ENCODE peak calls at places on chromosomes 3 and 15, in six cellular contexts. One of them, this sample, is unnamed.

GRCh38 chr3:57079221-57079831 is 18.9 kb downstream of the SPATA12 start:
- DNase-seq in CD4-positive, alpha-beta memory T cell: no peak
- DNase-seq in GM12878: no peak
- DNase-seq in heart left ventricle: peak
- DNase-seq in left ventricle myocardium inferior: peak
- DNase-seq in colonic mucosa: peak
- DNase-seq in this sample: no peak

GRCh38 chr3:15470261-15470660 is 42.9 kb downstream of the EAF1 start:
- DNase-seq in left ventricle myocardium inferior: no peak
- DNase-seq in heart left ventricle: no peak
- DNase-seq in CD4-positive, alpha-beta memory T cell: no peak
- DNase-seq in GM12878: no peak
- DNase-seq in colonic mucosa: no peak
- DNase-seq in this sample: no peak

GRCh38 chr3:160531311-160531710 is 34.1 kb downstream of the KPNA4 start:
- DNase-seq in heart left ventricle: no peak
- DNase-seq in CD4-positive, alpha-beta memory T cell: no peak
- DNase-seq in GM12878: no peak
- DNase-seq in left ventricle myocardium inferior: no peak
- DNase-seq in colonic mucosa: no peak
- DNase-seq in this sample: no peak

GRCh38 chr15:72813345-72814004 is 29.9 kb upstream of the ADPGK start:
- DNase-seq in heart left ventricle: no peak
- DNase-seq in GM12878: no peak
- DNase-seq in left ventricle myocardium inferior: no peak
- DNase-seq in CD4-positive, alpha-beta memory T cell: no peak
- DNase-seq in colonic mucosa: no peak
- DNase-seq in this sample: no peak

GRCh38 chr3:114634635-114635034 is 340.8 kb downstream of the TIGIT start:
- DNase-seq in CD4-positive, alpha-beta memory T cell: no peak
- DNase-seq in heart left ventricle: no peak
- DNase-seq in left ventricle myocardium inferior: no peak
- DNase-seq in GM12878: no peak
- DNase-seq in colonic mucosa: no peak
- DNase-seq in this sample: no peak

GRCh38 chr15:56815247-56815646 is 81.9 kb upstream of the ZNF280D start:
- DNase-seq in colonic mucosa: peak
- DNase-seq in left ventricle myocardium inferior: no peak
- DNase-seq in GM12878: no peak
- DNase-seq in CD4-positive, alpha-beta memory T cell: peak
- DNase-seq in heart left ventricle: peak
- DNase-seq in this sample: no peak

GRCh38 chr15:58442122-58442521 is 10.3 kb downstream of the LIPC start:
- DNase-seq in colonic mucosa: no peak
- DNase-seq in heart left ventricle: no peak
- DNase-seq in left ventricle myocardium inferior: no peak
- DNase-seq in GM12878: no peak
- DNase-seq in CD4-positive, alpha-beta memory T cell: no peak
- DNase-seq in this sample: no peak

GRCh38 chr3:75272708-75273107 is 391.4 kb upstream of the FRG2C start:
- DNase-seq in colonic mucosa: no peak
- DNase-seq in CD4-positive, alpha-beta memory T cell: no peak
- DNase-seq in left ventricle myocardium inferior: no peak
- DNase-seq in heart left ventricle: no peak
- DNase-seq in GM12878: no peak
- DNase-seq in this sample: no peak

GRCh38 chr15:63043391-63044076 is 987 bp downstream of the TPM1 start:
- DNase-seq in GM12878: no peak
- DNase-seq in CD4-positive, alpha-beta memory T cell: no peak
- DNase-seq in left ventricle myocardium inferior: peak
- DNase-seq in colonic mucosa: peak
- DNase-seq in heart left ventricle: peak
- DNase-seq in this sample: no peak

GRCh38 chr3:184602406-184603155 is 41.0 kb downstream of the EPHB3 start:
- DNase-seq in colonic mucosa: no peak
- DNase-seq in heart left ventricle: no peak
- DNase-seq in GM12878: no peak
- DNase-seq in left ventricle myocardium inferior: no peak
- DNase-seq in CD4-positive, alpha-beta memory T cell: no peak
- DNase-seq in this sample: no peak

GRCh38 chr3:34206996-34207395 is 408.6 kb downstream of the PDCD6IP start:
- DNase-seq in GM12878: no peak
- DNase-seq in heart left ventricle: no peak
- DNase-seq in colonic mucosa: no peak
- DNase-seq in CD4-positive, alpha-beta memory T cell: no peak
- DNase-seq in left ventricle myocardium inferior: no peak
- DNase-seq in this sample: no peak

GRCh38 chr3:57706462-57706861 is 13.6 kb upstream of the DENND6A start:
- DNase-seq in heart left ventricle: no peak
- DNase-seq in GM12878: no peak
- DNase-seq in colonic mucosa: peak
- DNase-seq in CD4-positive, alpha-beta memory T cell: no peak
- DNase-seq in left ventricle myocardium inferior: no peak
- DNase-seq in this sample: no peak

GRCh38 chr3:125119752-125120369 is 64.1 kb upstream of the HEG1 start:
- DNase-seq in heart left ventricle: no peak
- DNase-seq in colonic mucosa: no peak
- DNase-seq in left ventricle myocardium inferior: no peak
- DNase-seq in GM12878: peak
- DNase-seq in CD4-positive, alpha-beta memory T cell: no peak
- DNase-seq in this sample: no peak

GRCh38 chr3:57154470-57154869 is 10.7 kb downstream of the IL17RD start:
- DNase-seq in GM12878: no peak
- DNase-seq in left ventricle myocardium inferior: no peak
- DNase-seq in heart left ventricle: no peak
- DNase-seq in CD4-positive, alpha-beta memory T cell: no peak
- DNase-seq in colonic mucosa: no peak
- DNase-seq in this sample: no peak

GRCh38 chr3:174737966-174738365 is 121.2 kb upstream of the NAALADL2 start:
- DNase-seq in heart left ventricle: no peak
- DNase-seq in CD4-positive, alpha-beta memory T cell: no peak
- DNase-seq in left ventricle myocardium inferior: no peak
- DNase-seq in GM12878: no peak
- DNase-seq in colonic mucosa: no peak
- DNase-seq in this sample: no peak

GRCh38 chr3:82020282-82020681 is 258.8 kb upstream of the GBE1 start:
- DNase-seq in heart left ventricle: no peak
- DNase-seq in left ventricle myocardium inferior: no peak
- DNase-seq in colonic mucosa: no peak
- DNase-seq in CD4-positive, alpha-beta memory T cell: no peak
- DNase-seq in GM12878: no peak
- DNase-seq in this sample: no peak

GRCh38 chr3:137946341-137946973 is 63.5 kb upstream of the CLDN18 start:
- DNase-seq in colonic mucosa: peak
- DNase-seq in heart left ventricle: peak
- DNase-seq in GM12878: no peak
- DNase-seq in CD4-positive, alpha-beta memory T cell: peak
- DNase-seq in left ventricle myocardium inferior: peak
- DNase-seq in this sample: peak

GRCh38 chr3:118682916-118683315 is 351.7 kb downstream of the IGSF11 start:
- DNase-seq in CD4-positive, alpha-beta memory T cell: no peak
- DNase-seq in heart left ventricle: no peak
- DNase-seq in left ventricle myocardium inferior: no peak
- DNase-seq in colonic mucosa: no peak
- DNase-seq in GM12878: no peak
- DNase-seq in this sample: no peak

GRCh38 chr3:141289228-141289772 is 57.7 kb downstream of the PXYLP1 start:
- DNase-seq in left ventricle myocardium inferior: no peak
- DNase-seq in heart left ventricle: no peak
- DNase-seq in colonic mucosa: no peak
- DNase-seq in CD4-positive, alpha-beta memory T cell: no peak
- DNase-seq in GM12878: no peak
- DNase-seq in this sample: no peak

GRCh38 chr3:148648685-148649352 is 48.9 kb upstream of the AGTR1 start:
- DNase-seq in CD4-positive, alpha-beta memory T cell: no peak
- DNase-seq in left ventricle myocardium inferior: no peak
- DNase-seq in colonic mucosa: no peak
- DNase-seq in heart left ventricle: no peak
- DNase-seq in GM12878: no peak
- DNase-seq in this sample: no peak

GRCh38 chr15:63465104-63465503 is 39.3 kb upstream of the USP3 start:
- DNase-seq in left ventricle myocardium inferior: no peak
- DNase-seq in colonic mucosa: no peak
- DNase-seq in CD4-positive, alpha-beta memory T cell: no peak
- DNase-seq in heart left ventricle: no peak
- DNase-seq in GM12878: no peak
- DNase-seq in this sample: no peak

GRCh38 chr3:184230081-184230602 is 757 bp downstream of the VWA5B2 start:
- DNase-seq in CD4-positive, alpha-beta memory T cell: no peak
- DNase-seq in left ventricle myocardium inferior: no peak
- DNase-seq in heart left ventricle: no peak
- DNase-seq in GM12878: no peak
- DNase-seq in colonic mucosa: no peak
- DNase-seq in this sample: no peak

GRCh38 chr3:64518496-64518895 is 169.3 kb downstream of the ADAMTS9 start:
- DNase-seq in GM12878: no peak
- DNase-seq in CD4-positive, alpha-beta memory T cell: no peak
- DNase-seq in colonic mucosa: no peak
- DNase-seq in heart left ventricle: no peak
- DNase-seq in left ventricle myocardium inferior: no peak
- DNase-seq in this sample: no peak

GRCh38 chr3:65343031-65343430 is 655.2 kb upstream of the ADAMTS9 start:
- DNase-seq in left ventricle myocardium inferior: no peak
- DNase-seq in CD4-positive, alpha-beta memory T cell: no peak
- DNase-seq in heart left ventricle: no peak
- DNase-seq in GM12878: no peak
- DNase-seq in colonic mucosa: no peak
- DNase-seq in this sample: no peak

GRCh38 chr3:47573190-47574172 is 5.2 kb downstream of the CSPG5 start:
- DNase-seq in colonic mucosa: no peak
- DNase-seq in CD4-positive, alpha-beta memory T cell: no peak
- DNase-seq in left ventricle myocardium inferior: no peak
- DNase-seq in GM12878: no peak
- DNase-seq in heart left ventricle: no peak
- DNase-seq in this sample: no peak
- H3K27ac ChIP-seq in colonic mucosa: no peak
- H3K27ac ChIP-seq in CD4-positive, alpha-beta memory T cell: no peak
- H3K27ac ChIP-seq in left ventricle myocardium inferior: peak
- H3K27ac ChIP-seq in GM12878: no peak
- H3K27ac ChIP-seq in heart left ventricle: no peak
- H3K27ac ChIP-seq in this sample: no peak

DNA sequence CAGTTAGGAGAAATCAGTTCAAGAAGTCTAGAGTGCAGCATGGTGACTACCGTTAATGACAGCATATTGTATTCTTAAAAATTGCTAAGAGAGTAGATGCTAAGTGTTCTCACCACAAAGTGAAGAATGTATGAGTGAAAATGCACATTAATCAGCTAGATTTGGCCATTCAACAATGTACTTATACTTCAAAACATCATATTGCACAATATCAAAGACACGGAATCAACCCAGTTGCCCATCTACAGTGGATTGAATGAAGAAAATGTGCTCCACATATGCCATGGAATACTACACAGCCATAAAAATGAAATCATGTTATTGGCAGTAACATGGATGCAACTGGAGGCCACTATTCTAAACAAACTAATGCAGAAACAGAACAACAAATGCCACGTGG is 119.9 kb upstream of the NDN start:
- DNase-seq in left ventricle myocardium inferior: no peak
- DNase-seq in GM12878: no peak
- DNase-seq in colonic mucosa: no peak
- DNase-seq in CD4-positive, alpha-beta memory T cell: no peak
- DNase-seq in heart left ventricle: no peak
- DNase-seq in this sample: no peak
- H3K4me3 ChIP-seq in left ventricle myocardium inferior: no peak
- H3K4me3 ChIP-seq in GM12878: no peak
- H3K4me3 ChIP-seq in colonic mucosa: no peak
- H3K4me3 ChIP-seq in CD4-positive, alpha-beta memory T cell: no peak
- H3K4me3 ChIP-seq in heart left ventricle: no peak
- H3K4me3 ChIP-seq in this sample: no peak

DNA sequence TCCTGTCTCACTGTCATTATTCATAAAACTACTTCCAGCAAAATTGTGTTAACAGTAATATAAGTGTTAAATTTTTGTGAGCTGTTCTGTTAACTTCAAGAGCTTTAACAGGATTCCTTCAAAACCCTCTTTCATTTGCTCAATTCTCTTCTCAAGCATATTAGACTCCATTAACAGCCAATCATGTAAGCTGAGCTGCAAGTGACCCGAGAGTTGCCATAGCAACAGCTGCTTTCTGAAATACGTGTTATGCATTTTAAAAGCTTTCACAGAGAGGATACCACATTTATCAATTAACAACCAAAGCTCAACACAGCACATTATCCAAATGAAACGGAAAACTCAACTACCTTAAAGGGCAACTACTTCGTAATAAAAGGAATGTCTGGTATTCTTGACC is 92.9 kb downstream of the STAG1 start:
- DNase-seq in left ventricle myocardium inferior: no peak
- DNase-seq in colonic mucosa: no peak
- DNase-seq in heart left ventricle: no peak
- DNase-seq in GM12878: no peak
- DNase-seq in CD4-positive, alpha-beta memory T cell: no peak
- DNase-seq in this sample: no peak
- H3K27ac ChIP-seq in left ventricle myocardium inferior: no peak
- H3K27ac ChIP-seq in colonic mucosa: no peak
- H3K27ac ChIP-seq in heart left ventricle: no peak
- H3K27ac ChIP-seq in GM12878: no peak
- H3K27ac ChIP-seq in CD4-positive, alpha-beta memory T cell: no peak
- H3K27ac ChIP-seq in this sample: no peak

GRCh38 chr15:31343831-31344230 is 17.2 kb downstream of the KLF13 start:
- DNase-seq in CD4-positive, alpha-beta memory T cell: no peak
- DNase-seq in left ventricle myocardium inferior: no peak
- DNase-seq in heart left ventricle: no peak
- DNase-seq in GM12878: no peak
- DNase-seq in colonic mucosa: no peak
- DNase-seq in this sample: no peak

GRCh38 chr15:31341501-31342195 is 15.0 kb downstream of the KLF13 start:
- DNase-seq in GM12878: no peak
- DNase-seq in colonic mucosa: no peak
- DNase-seq in CD4-positive, alpha-beta memory T cell: peak
- DNase-seq in heart left ventricle: no peak
- DNase-seq in left ventricle myocardium inferior: no peak
- DNase-seq in this sample: no peak

GRCh38 chr15:31344266-31344665 is 17.6 kb downstream of the KLF13 start:
- DNase-seq in left ventricle myocardium inferior: peak
- DNase-seq in CD4-positive, alpha-beta memory T cell: no peak
- DNase-seq in colonic mucosa: no peak
- DNase-seq in heart left ventricle: no peak
- DNase-seq in GM12878: no peak
- DNase-seq in this sample: no peak

GRCh38 chr15:31342381-31342780 is 15.7 kb downstream of the KLF13 start:
- DNase-seq in GM12878: no peak
- DNase-seq in heart left ventricle: no peak
- DNase-seq in CD4-positive, alpha-beta memory T cell: no peak
- DNase-seq in left ventricle myocardium inferior: no peak
- DNase-seq in colonic mucosa: no peak
- DNase-seq in this sample: no peak

GRCh38 chr15:31342781-31343626 is 16.4 kb downstream of the KLF13 start:
- DNase-seq in heart left ventricle: no peak
- DNase-seq in CD4-positive, alpha-beta memory T cell: no peak
- DNase-seq in colonic mucosa: no peak
- DNase-seq in GM12878: no peak
- DNase-seq in left ventricle myocardium inferior: no peak
- DNase-seq in this sample: no peak
- H3K4me3 ChIP-seq in heart left ventricle: no peak
- H3K4me3 ChIP-seq in CD4-positive, alpha-beta memory T cell: peak
- H3K4me3 ChIP-seq in colonic mucosa: no peak
- H3K4me3 ChIP-seq in GM12878: no peak
- H3K4me3 ChIP-seq in left ventricle myocardium inferior: peak
- H3K4me3 ChIP-seq in this sample: peak

GRCh38 chr3:24495334-24495994 is 814 bp upstream of the THRB start:
- DNase-seq in colonic mucosa: peak
- DNase-seq in left ventricle myocardium inferior: peak
- DNase-seq in CD4-positive, alpha-beta memory T cell: no peak
- DNase-seq in heart left ventricle: peak
- DNase-seq in GM12878: no peak
- DNase-seq in this sample: no peak
- H3K27ac ChIP-seq in colonic mucosa: peak
- H3K27ac ChIP-seq in left ventricle myocardium inferior: peak
- H3K27ac ChIP-seq in CD4-positive, alpha-beta memory T cell: no peak
- H3K27ac ChIP-seq in heart left ventricle: peak
- H3K27ac ChIP-seq in GM12878: no peak
- H3K27ac ChIP-seq in this sample: no peak

This sample was measured in effector memory CD4-positive, alpha-beta T cell.